ENCODE peak calls at places on chromosome X, in five cellular contexts. V is lung microvascular endothelial cell, H is memory B cell, B is GM12892, N is aorta. C is an unnamed sample.

GRCh38 chrX:15761564-15762191 is 23.6 kb downstream of the CA5B start:
- DNase-seq in V (peak; percentile 60), H (no peak), B (no peak), N (no peak), C (no peak)

GRCh38 chrX:103376118-103376978 is at the start of gene BEX3:
- DNase-seq in V (peak; percentile 73), H (no peak), B (no peak), N (peak; percentile 79), C (no peak)

GRCh38 chrX:13377537-13377936 is 57.7 kb upstream of the ATXN3L start:
- DNase-seq in V (no peak), H (no peak), B (no peak), N (no peak), C (peak; percentile 68)

GRCh38 chrX:132955710-132956109 is 2.7 kb downstream of the HS6ST2 start:
- DNase-seq in V (no peak), H (no peak), B (no peak), N (no peak), C (no peak)

GRCh38 chrX:138756234-138756633 is 44.7 kb upstream of the FGF13 start:
- DNase-seq in V (peak; percentile 17), H (no peak), B (no peak), N (peak; percentile 79), C (no peak)

GRCh38 chrX:132615396-132616131 is 126.7 kb upstream of the MBNL3 start:
- DNase-seq in V (peak; percentile 63), H (peak; percentile 36), B (no peak), N (no peak), C (no peak)

GRCh38 chrX:118847676-118848075 is 24.1 kb downstream of the ZCCHC12 start:
- DNase-seq in V (peak; percentile 61), H (peak; percentile 40), B (no peak), N (no peak), C (no peak)

GRCh38 chrX:105006103-105006502 is 214.4 kb downstream of the TEX13A start:
- DNase-seq in V (no peak), H (no peak), B (no peak), N (no peak), C (no peak)

GRCh38 chrX:79444694-79445093 is 77.6 kb upstream of the ITM2A start:
- DNase-seq in V (no peak), H (no peak), B (no peak), N (no peak), C (no peak)

GRCh38 chrX:139881130-139881529 is 51.7 kb downstream of the ATP11C start:
- DNase-seq in V (no peak), H (no peak), B (no peak), N (no peak), C (peak; percentile 20)

GRCh38 chrX:109854096-109854495 is 121.0 kb upstream of the ACSL4 start:
- DNase-seq in V (no peak), H (no peak), B (no peak), N (no peak), C (no peak)

GRCh38 chrX:153644356-153645125 is 2.5 kb upstream of the DUSP9 start:
- DNase-seq in V (no peak), H (no peak), B (no peak), N (peak; percentile 68), C (no peak)